ENCODE peak calls at places on chromosomes 4 and X, in five cellular contexts. C is ecto neural progenitor cell, D is sciatic nerve, V is globus pallidus, K is heart left ventricle. E is an unnamed sample.

GRCh38 chr4:121801715-121802075 is 572 bp downstream of the EXOSC9 start:
- DNase-seq in C (no peak), K (no peak), V (no peak), D (no peak), E (no peak)

GRCh38 chr4:61239250-61239649 is 39.1 kb downstream of the ADGRL3 start:
- DNase-seq in V (no peak), C (no peak), K (no peak), D (no peak), E (no peak)

GRCh38 chrX:93346309-93346708 is 327.1 kb downstream of the NAP1L3 start:
- DNase-seq in K (no peak), D (no peak), V (no peak), C (no peak), E (no peak)

GRCh38 chr4:3637326-3638016 is 105.2 kb upstream of the LRPAP1 start:
- DNase-seq in C (no peak), V (peak; percentile 35), D (no peak), K (no peak), E (no peak)

GRCh38 chr4:56128231-56128630 is 179.5 kb downstream of the CEP135 start:
- DNase-seq in K (no peak), C (no peak), D (no peak), V (no peak), E (no peak)

GRCh38 chr4:65344278-65344825 is 325.9 kb downstream of the EPHA5 start:
- DNase-seq in V (no peak), C (no peak), D (no peak), K (no peak), E (no peak)

GRCh38 chr4:127505203-127505602 is 127.6 kb upstream of the INTU start:
- DNase-seq in C (no peak), D (no peak), K (peak; percentile 28), V (no peak), E (no peak)

GRCh38 chrX:12978205-12979010 is 3.5 kb downstream of the TMSB4X start:
- DNase-seq in D (peak; percentile 70), V (peak; percentile 41), C (peak; percentile 57), K (no peak), E (no peak)

GRCh38 chr4:113436360-113436759 is 325.2 kb downstream of the CAMK2D start:
- DNase-seq in V (no peak), C (no peak), K (no peak), D (no peak), E (peak; percentile 54)

GRCh38 chr4:152965614-152966013 is 29.5 kb downstream of the FHDC1 start:
- DNase-seq in D (no peak), K (no peak), C (no peak), V (no peak), E (no peak)

GRCh38 chr4:153970169-153970568 is 181.3 kb upstream of the SFRP2 start:
- DNase-seq in C (no peak), D (no peak), K (no peak), V (no peak), E (no peak)

GRCh38 chr4:127686656-127687055 is 43.5 kb upstream of the SLC25A31 start:
- DNase-seq in V (no peak), D (no peak), C (no peak), K (no peak), E (no peak)

GRCh38 chr4:47722176-47722575 is 115.7 kb downstream of the CORIN start:
- DNase-seq in V (no peak), C (no peak), D (no peak), K (no peak), E (no peak)

GRCh38 chr4:20305976-20306375 is 54.3 kb downstream of the SLIT2 start:
- DNase-seq in C (no peak), V (peak; percentile 81), D (no peak), K (no peak), E (no peak)

GRCh38 chr4:184400891-184401290 is 73.5 kb downstream of the IRF2 start:
- DNase-seq in V (no peak), K (no peak), D (no peak), C (no peak), E (no peak)